ENCODE peak calls at places on chromosomes 5 and 9, in ten cellular contexts. Y, Q, S, O, K, C, B, Z, W and A are unnamed samples.

GRCh38 chr9:134820901-134821300 is 59.7 kb upstream of the FCN2 start:
- DNase-seq in Y (no peak), Q (no peak), S (no peak), O (no peak), K (no peak), C (no peak), B (no peak), Z (no peak), W (no peak), A (no peak)

GRCh38 chr9:31103836-31104235 is 1280.6 kb upstream of the ACO1 start:
- DNase-seq in Y (no peak), Q (peak; percentile 75), S (no peak), O (no peak), K (no peak), C (no peak), B (no peak), Z (peak; percentile 79), W (no peak), A (no peak)

GRCh38 chr5:54610197-54610898 is 92.8 kb downstream of the SNX18 start:
- DNase-seq in Y (peak; percentile 55), Q (peak; percentile 59), S (no peak), O (no peak), K (no peak), C (peak; percentile 66), B (peak; percentile 41), Z (peak; percentile 23), W (no peak), A (no peak)

GRCh38 chr5:91311697-91312501 is 71.2 kb downstream of the ARRDC3 start:
- DNase-seq in Y (peak; percentile 81), Q (peak; percentile 98), S (no peak), O (peak; percentile 60), K (peak; percentile 41), C (peak; percentile 71), B (peak; percentile 44), Z (peak; percentile 99), W (peak; percentile 99), A (no peak)

GRCh38 chr5:137737349-137738256 is 1.7 kb upstream of the KLHL3 start:
- DNase-seq in Y (peak; percentile 62), Q (peak; percentile 98), S (no peak), O (no peak), K (no peak), C (peak; percentile 66), B (peak; percentile 24), Z (peak; percentile 42), W (no peak), A (no peak)

GRCh38 chr5:169091396-169091980 is 209.5 kb downstream of the SLIT3 start:
- DNase-seq in Y (no peak), Q (no peak), S (no peak), O (no peak), K (no peak), C (no peak), B (no peak), Z (peak; percentile 94), W (no peak), A (no peak)

GRCh38 chr5:59042201-59042600 is 459.3 kb downstream of the RAB3C start:
- DNase-seq in Y (no peak), Q (peak; percentile 71), S (no peak), O (no peak), K (no peak), C (no peak), B (no peak), Z (peak; percentile 75), W (no peak), A (no peak)

GRCh38 chr9:132108728-132109127 is 29.1 kb upstream of the MED27 start:
- DNase-seq in Y (no peak), Q (no peak), S (no peak), O (no peak), K (no peak), C (no peak), B (no peak), Z (no peak), W (no peak), A (no peak)

GRCh38 chr5:87155076-87155475 is 112.6 kb upstream of the RASA1 start:
- DNase-seq in Y (no peak), Q (no peak), S (no peak), O (no peak), K (no peak), C (no peak), B (no peak), Z (no peak), W (no peak), A (no peak)

GRCh38 chr9:134314039-134314949 is 12.0 kb upstream of the RXRA start:
- DNase-seq in Y (no peak), Q (no peak), S (no peak), O (no peak), K (no peak), C (no peak), B (no peak), Z (no peak), W (no peak), A (no peak)

GRCh38 chr5:107228237-107228636 is 442.5 kb downstream of the EFNA5 start:
- DNase-seq in Y (no peak), Q (no peak), S (no peak), O (no peak), K (no peak), C (no peak), B (no peak), Z (no peak), W (no peak), A (no peak)

GRCh38 chr5:151757233-151758140 is 944 bp downstream of the ATOX1 start:
- DNase-seq in Y (no peak), Q (no peak), S (no peak), O (peak; percentile 35), K (peak; percentile 11), C (peak; percentile 14), B (peak; percentile 43), Z (peak; percentile 31), W (no peak), A (no peak)

GRCh38 chr9:34171753-34172535 is 6.9 kb upstream of the UBAP1 start:
- DNase-seq in Y (peak; percentile 70), Q (no peak), S (no peak), O (no peak), K (no peak), C (no peak), B (peak; percentile 37), Z (no peak), W (no peak), A (no peak)

GRCh38 chr5:105956456-105957177 is 1714.1 kb downstream of the EFNA5 start:
- DNase-seq in Y (no peak), Q (peak; percentile 3), S (no peak), O (no peak), K (no peak), C (no peak), B (no peak), Z (peak; percentile 37), W (no peak), A (no peak)

GRCh38 chr5:111668713-111669112 is 88.3 kb downstream of the NREP start:
- DNase-seq in Y (no peak), Q (no peak), S (no peak), O (no peak), K (no peak), C (no peak), B (no peak), Z (peak; percentile 72), W (no peak), A (no peak)

GRCh38 chr5:176774216-176775171 is 35.9 kb upstream of the UNC5A start:
- DNase-seq in Y (no peak), Q (no peak), S (no peak), O (no peak), K (no peak), C (peak; percentile 64), B (peak; percentile 13), Z (no peak), W (no peak), A (no peak)

GRCh38 chr5:131466171-131466766 is 168.8 kb downstream of the RAPGEF6 start:
- DNase-seq in Y (no peak), Q (peak; percentile 42), S (no peak), O (no peak), K (no peak), C (no peak), B (no peak), Z (peak; percentile 68), W (peak; percentile 33), A (no peak)

GRCh38 chr5:59019078-59019477 is 436.2 kb downstream of the RAB3C start:
- DNase-seq in Y (no peak), Q (no peak), S (no peak), O (no peak), K (no peak), C (no peak), B (no peak), Z (no peak), W (no peak), A (no peak)

GRCh38 chr5:115601709-115602584 is at the start of gene TICAM2:
- DNase-seq in Y (peak; percentile 53), Q (peak; percentile 74), S (peak; percentile 46), O (peak; percentile 66), K (peak; percentile 24), C (peak; percentile 74), B (peak; percentile 84), Z (peak; percentile 69), W (peak; percentile 60), A (no peak)

GRCh38 chr9:124512806-124513204 is 5.6 kb upstream of the NR5A1 start:
- DNase-seq in Y (no peak), Q (no peak), S (no peak), O (no peak), K (no peak), C (no peak), B (peak; percentile 29), Z (no peak), W (no peak), A (no peak)

GRCh38 chr9:129143031-129143441 is 31.8 kb downstream of the PTPA start:
- DNase-seq in Y (peak; percentile 60), Q (peak; percentile 97), S (peak; percentile 63), O (peak; percentile 90), K (peak; percentile 67), C (peak; percentile 94), B (peak; percentile 88), Z (peak; percentile 92), W (peak; percentile 89), A (peak; percentile 74)

GRCh38 chr5:142908659-142909058 is 138.5 kb downstream of the ARHGAP26 start:
- DNase-seq in Y (no peak), Q (no peak), S (no peak), O (no peak), K (no peak), C (no peak), B (no peak), Z (no peak), W (no peak), A (no peak)

GRCh38 chr9:91182831-91183230 is 178.9 kb downstream of the AUH start:
- DNase-seq in Y (no peak), Q (no peak), S (no peak), O (no peak), K (no peak), C (no peak), B (no peak), Z (peak; percentile 20), W (no peak), A (no peak)

GRCh38 chr5:15790446-15791005 is 290.5 kb downstream of the FBXL7 start:
- DNase-seq in Y (no peak), Q (no peak), S (no peak), O (no peak), K (no peak), C (peak; percentile 28), B (no peak), Z (peak; percentile 22), W (no peak), A (no peak)